ENCODE peak calls at places on chromosomes 5 and 9, in seven cellular contexts. One of them, this sample, is unnamed.
A peak's percentile ranks its signal among the peaks of the same experiment; 100 is the strongest.

GRCh38 chr9:18996191-18996590 is 36.8 kb downstream of the SAXO1 start:
- DNase-seq in epithelial cell of esophagus: peak; percentile 60
- DNase-seq in mucosa of descending colon: no peak
- DNase-seq in heart left ventricle: no peak
- DNase-seq in tibial artery: no peak
- DNase-seq in pancreas: no peak
- DNase-seq in adrenal gland: no peak
- DNase-seq in this sample: peak; percentile 10

GRCh38 chr5:160353379-160353778 is 17.0 kb downstream of the C1QTNF2 start:
- DNase-seq in heart left ventricle: no peak
- DNase-seq in tibial artery: peak; percentile 89
- DNase-seq in epithelial cell of esophagus: no peak
- DNase-seq in pancreas: no peak
- DNase-seq in adrenal gland: no peak
- DNase-seq in mucosa of descending colon: no peak
- DNase-seq in this sample: no peak

GRCh38 chr5:38758774-38759423 is 86.9 kb upstream of the OSMR start:
- DNase-seq in tibial artery: no peak
- DNase-seq in heart left ventricle: no peak
- DNase-seq in adrenal gland: no peak
- DNase-seq in pancreas: no peak
- DNase-seq in mucosa of descending colon: no peak
- DNase-seq in epithelial cell of esophagus: no peak
- DNase-seq in this sample: no peak

GRCh38 chr9:69204869-69205268 is 30.8 kb downstream of the TJP2 start:
- DNase-seq in heart left ventricle: peak; percentile 56
- DNase-seq in epithelial cell of esophagus: peak; percentile 60
- DNase-seq in mucosa of descending colon: no peak
- DNase-seq in adrenal gland: peak; percentile 67
- DNase-seq in tibial artery: no peak
- DNase-seq in pancreas: no peak
- DNase-seq in this sample: peak; percentile 54

GRCh38 chr9:114096866-114097612 is 2.1 kb downstream of the KIF12 start:
- DNase-seq in epithelial cell of esophagus: no peak
- DNase-seq in pancreas: peak; percentile 4
- DNase-seq in heart left ventricle: no peak
- DNase-seq in adrenal gland: no peak
- DNase-seq in tibial artery: peak; percentile 41
- DNase-seq in mucosa of descending colon: no peak
- DNase-seq in this sample: no peak

GRCh38 chr5:113048931-113049330 is 72.3 kb downstream of the DCP2 start:
- DNase-seq in pancreas: no peak
- DNase-seq in epithelial cell of esophagus: no peak
- DNase-seq in heart left ventricle: no peak
- DNase-seq in mucosa of descending colon: no peak
- DNase-seq in tibial artery: no peak
- DNase-seq in adrenal gland: no peak
- DNase-seq in this sample: no peak

GRCh38 chr5:54021413-54022155 is 288.8 kb downstream of the ARL15 start:
- DNase-seq in mucosa of descending colon: no peak
- DNase-seq in tibial artery: no peak
- DNase-seq in epithelial cell of esophagus: peak; percentile 44
- DNase-seq in heart left ventricle: no peak
- DNase-seq in adrenal gland: no peak
- DNase-seq in pancreas: no peak
- DNase-seq in this sample: peak; percentile 36

GRCh38 chr9:2802494-2802921 is 41.4 kb downstream of the PUM3 start:
- DNase-seq in adrenal gland: no peak
- DNase-seq in epithelial cell of esophagus: peak; percentile 71
- DNase-seq in tibial artery: no peak
- DNase-seq in pancreas: no peak
- DNase-seq in mucosa of descending colon: no peak
- DNase-seq in heart left ventricle: no peak
- DNase-seq in this sample: peak; percentile 35

DNA sequence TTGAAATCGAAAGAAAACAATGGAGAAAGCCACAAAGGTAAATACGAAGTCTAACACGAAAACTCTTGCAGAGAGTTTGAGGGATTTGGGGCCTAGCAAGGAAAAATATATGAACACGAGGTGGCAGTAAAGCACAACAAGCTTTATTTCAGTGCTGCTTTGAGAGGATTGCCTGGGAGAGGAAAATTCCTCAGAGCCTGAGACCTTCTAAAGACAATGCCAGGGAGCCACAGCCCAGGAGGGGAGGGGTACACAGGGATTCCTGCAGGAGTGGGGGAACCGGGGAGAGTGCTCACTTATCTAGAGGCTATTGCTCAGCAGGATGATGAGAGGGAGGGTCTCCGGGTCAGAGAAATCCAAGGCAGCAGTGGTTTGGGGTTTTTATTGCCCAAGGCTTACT is 134.9 kb upstream of the ADCY2 start:
- DNase-seq in pancreas: no peak
- DNase-seq in heart left ventricle: no peak
- DNase-seq in mucosa of descending colon: no peak
- DNase-seq in adrenal gland: no peak
- DNase-seq in tibial artery: no peak
- DNase-seq in epithelial cell of esophagus: peak; percentile 50
- DNase-seq in this sample: peak; percentile 5
- TF ChIP-seq CTCF in pancreas: peak; percentile 36
- TF ChIP-seq CTCF in heart left ventricle: peak; percentile 40
- TF ChIP-seq CTCF in mucosa of descending colon: peak; percentile 13
- TF ChIP-seq CTCF in adrenal gland: peak; percentile 22
- TF ChIP-seq CTCF in tibial artery: peak; percentile 29
- TF ChIP-seq CTCF in epithelial cell of esophagus: peak; percentile 52
- TF ChIP-seq CTCF in this sample: peak; percentile 58

GRCh38 chr9:15328946-15329345 is 21.9 kb upstream of the TTC39B start:
- DNase-seq in epithelial cell of esophagus: no peak
- DNase-seq in adrenal gland: no peak
- DNase-seq in tibial artery: no peak
- DNase-seq in mucosa of descending colon: no peak
- DNase-seq in pancreas: no peak
- DNase-seq in heart left ventricle: no peak
- DNase-seq in this sample: no peak

GRCh38 chr9:15332939-15333338 is 25.9 kb upstream of the TTC39B start:
- DNase-seq in mucosa of descending colon: no peak
- DNase-seq in adrenal gland: no peak
- DNase-seq in pancreas: no peak
- DNase-seq in tibial artery: no peak
- DNase-seq in heart left ventricle: no peak
- DNase-seq in epithelial cell of esophagus: no peak
- DNase-seq in this sample: no peak

GRCh38 chr9:15333376-15333881 is 26.4 kb upstream of the TTC39B start:
- DNase-seq in epithelial cell of esophagus: no peak
- DNase-seq in mucosa of descending colon: no peak
- DNase-seq in heart left ventricle: no peak
- DNase-seq in tibial artery: no peak
- DNase-seq in pancreas: no peak
- DNase-seq in adrenal gland: no peak
- DNase-seq in this sample: no peak

GRCh38 chr9:15329539-15330109 is 22.6 kb upstream of the TTC39B start:
- DNase-seq in tibial artery: no peak
- DNase-seq in mucosa of descending colon: no peak
- DNase-seq in heart left ventricle: no peak
- DNase-seq in adrenal gland: no peak
- DNase-seq in epithelial cell of esophagus: no peak
- DNase-seq in pancreas: no peak
- DNase-seq in this sample: no peak
- H3K4me3 ChIP-seq in tibial artery: no peak overlapping the region
- H3K4me3 ChIP-seq in mucosa of descending colon: no peak overlapping the region
- H3K4me3 ChIP-seq in heart left ventricle: no peak overlapping the region
- H3K4me3 ChIP-seq in adrenal gland: no peak overlapping the region
- H3K4me3 ChIP-seq in epithelial cell of esophagus: no peak overlapping the region
- H3K4me3 ChIP-seq in pancreas: no peak overlapping the region
- H3K4me3 ChIP-seq in this sample: no peak overlapping the region

DNA sequence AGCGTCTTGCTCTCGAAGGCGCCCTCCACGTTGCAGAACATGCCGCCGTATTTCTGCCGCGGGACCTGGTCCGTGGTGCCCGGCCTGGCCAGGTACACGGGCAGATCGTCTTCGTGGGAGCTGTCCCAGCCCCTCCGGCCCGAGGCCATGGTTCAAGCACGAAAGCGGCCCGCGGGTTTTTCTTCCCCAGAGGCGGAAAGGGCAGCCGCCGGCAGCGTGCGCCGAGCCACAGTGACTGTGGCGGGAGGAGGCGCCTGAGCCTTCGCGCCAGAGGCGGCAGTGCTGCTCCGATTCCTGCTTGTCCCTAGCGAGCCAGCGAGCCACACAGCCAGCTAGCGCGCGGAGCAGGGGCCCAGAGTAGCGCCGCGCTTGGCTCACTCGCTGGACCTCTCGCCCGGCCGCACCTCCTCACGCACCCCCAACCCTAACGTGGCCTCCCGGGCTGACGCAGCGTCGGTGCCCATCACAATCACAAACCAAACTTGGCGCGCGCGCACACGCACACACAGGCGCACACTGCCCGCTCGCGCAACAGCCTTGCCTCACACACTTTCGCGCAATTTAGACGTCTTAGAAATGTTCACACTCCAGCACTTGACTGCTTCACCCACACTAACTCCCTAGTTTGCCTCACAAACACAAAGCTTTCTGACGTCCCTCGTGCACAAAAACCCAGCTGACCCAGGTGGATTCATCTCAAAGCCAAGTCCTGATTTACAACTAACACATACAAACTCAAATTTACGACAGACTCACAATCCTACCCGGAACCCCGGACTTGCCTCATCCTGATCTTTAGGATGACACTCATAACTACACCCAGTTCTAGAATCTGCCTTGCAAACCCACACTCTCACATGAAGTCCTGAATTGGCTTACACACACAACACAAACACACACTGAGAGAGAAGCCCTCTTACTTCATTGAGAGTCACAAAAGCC is at the start of gene DPYSL3:
- DNase-seq in heart left ventricle: peak; percentile 82
- DNase-seq in mucosa of descending colon: peak; percentile 69
- DNase-seq in adrenal gland: peak; percentile 36
- DNase-seq in tibial artery: peak; percentile 84
- DNase-seq in epithelial cell of esophagus: peak; percentile 70
- DNase-seq in pancreas: peak; percentile 39
- DNase-seq in this sample: peak; percentile 78
- TF ChIP-seq CTCF in heart left ventricle: peak; percentile 47
- TF ChIP-seq CTCF in mucosa of descending colon: no peak
- TF ChIP-seq CTCF in adrenal gland: no peak
- TF ChIP-seq CTCF in tibial artery: peak; percentile 34
- TF ChIP-seq CTCF in epithelial cell of esophagus: peak; percentile 26
- TF ChIP-seq CTCF in pancreas: no peak
- TF ChIP-seq CTCF in this sample: peak; percentile 31

GRCh38 chr5:172871561-172871960 is 37.5 kb downstream of the ERGIC1 start:
- DNase-seq in pancreas: no peak
- DNase-seq in adrenal gland: no peak
- DNase-seq in heart left ventricle: no peak
- DNase-seq in epithelial cell of esophagus: no peak
- DNase-seq in tibial artery: no peak
- DNase-seq in mucosa of descending colon: no peak
- DNase-seq in this sample: no peak

GRCh38 chr5:172873513-172873912 is 39.5 kb downstream of the ERGIC1 start:
- DNase-seq in mucosa of descending colon: no peak
- DNase-seq in adrenal gland: no peak
- DNase-seq in tibial artery: no peak
- DNase-seq in epithelial cell of esophagus: no peak
- DNase-seq in pancreas: no peak
- DNase-seq in heart left ventricle: no peak
- DNase-seq in this sample: no peak

GRCh38 chr5:172874647-172875371 is 40.8 kb downstream of the ERGIC1 start:
- DNase-seq in epithelial cell of esophagus: no peak
- DNase-seq in tibial artery: no peak
- DNase-seq in heart left ventricle: no peak
- DNase-seq in pancreas: no peak
- DNase-seq in adrenal gland: no peak
- DNase-seq in mucosa of descending colon: no peak
- DNase-seq in this sample: no peak

GRCh38 chr5:172871982-172872381 is 37.9 kb downstream of the ERGIC1 start:
- DNase-seq in pancreas: no peak
- DNase-seq in adrenal gland: peak; percentile 70
- DNase-seq in epithelial cell of esophagus: peak; percentile 43
- DNase-seq in mucosa of descending colon: no peak
- DNase-seq in heart left ventricle: no peak
- DNase-seq in tibial artery: no peak
- DNase-seq in this sample: no peak

GRCh38 chr5:172872997-172873491 is 39.0 kb downstream of the ERGIC1 start:
- DNase-seq in heart left ventricle: peak; percentile 93
- DNase-seq in adrenal gland: peak; percentile 86
- DNase-seq in epithelial cell of esophagus: no peak
- DNase-seq in tibial artery: peak; percentile 95
- DNase-seq in mucosa of descending colon: no peak
- DNase-seq in pancreas: peak; percentile 53
- DNase-seq in this sample: peak; percentile 55
- H3K4me3 ChIP-seq in heart left ventricle: no peak overlapping the region
- H3K4me3 ChIP-seq in adrenal gland: no peak overlapping the region
- H3K4me3 ChIP-seq in epithelial cell of esophagus: no peak overlapping the region
- H3K4me3 ChIP-seq in tibial artery: peak overlapping the region; percentile 12
- H3K4me3 ChIP-seq in mucosa of descending colon: no peak overlapping the region
- H3K4me3 ChIP-seq in pancreas: no peak overlapping the region
- H3K4me3 ChIP-seq in this sample: no peak overlapping the region